ENCODE peak calls at places on chromosomes 2 and 18, in eight cellular contexts. One of them, this sample, is unnamed.

GRCh38 chr18:49970288-49970687 is 157.0 kb upstream of the ACAA2 start:
- DNase-seq in endothelial cell: no peak
- DNase-seq in NCI-H82: no peak
- DNase-seq in H7: no peak
- DNase-seq in RWPE2: no peak
- DNase-seq in right cardiac atrium: no peak
- DNase-seq in NCI-H1092: no peak
- DNase-seq in pons: no peak
- DNase-seq in this sample: no peak

GRCh38 chr2:109213646-109214417 is 84.8 kb downstream of the SH3RF3 start:
- DNase-seq in RWPE2: peak
- DNase-seq in NCI-H1092: no peak
- DNase-seq in right cardiac atrium: peak
- DNase-seq in pons: no peak
- DNase-seq in endothelial cell: no peak
- DNase-seq in H7: no peak
- DNase-seq in NCI-H82: no peak
- DNase-seq in this sample: peak

GRCh38 chr2:215750763-215751162 is 262.6 kb downstream of the MREG start:
- DNase-seq in right cardiac atrium: no peak
- DNase-seq in H7: no peak
- DNase-seq in pons: peak
- DNase-seq in endothelial cell: no peak
- DNase-seq in RWPE2: no peak
- DNase-seq in NCI-H82: no peak
- DNase-seq in NCI-H1092: no peak
- DNase-seq in this sample: no peak

GRCh38 chr2:120522151-120522751 is 176.3 kb downstream of the INHBB start:
- DNase-seq in endothelial cell: no peak
- DNase-seq in NCI-H1092: no peak
- DNase-seq in right cardiac atrium: peak
- DNase-seq in pons: no peak
- DNase-seq in NCI-H82: peak
- DNase-seq in RWPE2: no peak
- DNase-seq in H7: no peak
- DNase-seq in this sample: no peak

GRCh38 chr2:217935245-217935879 is 67.4 kb downstream of the TNS1 start:
- DNase-seq in right cardiac atrium: peak
- DNase-seq in pons: no peak
- DNase-seq in H7: peak
- DNase-seq in endothelial cell: no peak
- DNase-seq in RWPE2: no peak
- DNase-seq in NCI-H82: no peak
- DNase-seq in NCI-H1092: no peak
- DNase-seq in this sample: peak

GRCh38 chr2:140508756-140509155 is 1622.1 kb downstream of the LRP1B start:
- DNase-seq in NCI-H82: peak
- DNase-seq in pons: no peak
- DNase-seq in NCI-H1092: no peak
- DNase-seq in endothelial cell: no peak
- DNase-seq in RWPE2: no peak
- DNase-seq in H7: no peak
- DNase-seq in right cardiac atrium: no peak
- DNase-seq in this sample: no peak

GRCh38 chr2:47984041-47984440 is 77.7 kb upstream of the FBXO11 start:
- DNase-seq in endothelial cell: no peak
- DNase-seq in right cardiac atrium: no peak
- DNase-seq in NCI-H1092: no peak
- DNase-seq in H7: no peak
- DNase-seq in pons: no peak
- DNase-seq in NCI-H82: no peak
- DNase-seq in RWPE2: no peak
- DNase-seq in this sample: peak

GRCh38 chr2:232537499-232537898 is 2.0 kb upstream of the CHRNG start:
- DNase-seq in right cardiac atrium: no peak
- DNase-seq in endothelial cell: no peak
- DNase-seq in pons: no peak
- DNase-seq in H7: peak
- DNase-seq in NCI-H82: no peak
- DNase-seq in NCI-H1092: no peak
- DNase-seq in RWPE2: no peak
- DNase-seq in this sample: no peak

GRCh38 chr2:53819627-53820026 is 32.8 kb downstream of the ERLEC1 start:
- DNase-seq in RWPE2: no peak
- DNase-seq in NCI-H1092: no peak
- DNase-seq in NCI-H82: no peak
- DNase-seq in endothelial cell: no peak
- DNase-seq in right cardiac atrium: no peak
- DNase-seq in pons: no peak
- DNase-seq in H7: no peak
- DNase-seq in this sample: no peak

GRCh38 chr2:155250800-155251199 is 552.3 kb downstream of the KCNJ3 start:
- DNase-seq in right cardiac atrium: no peak
- DNase-seq in NCI-H82: peak
- DNase-seq in H7: peak
- DNase-seq in pons: peak
- DNase-seq in NCI-H1092: no peak
- DNase-seq in RWPE2: no peak
- DNase-seq in endothelial cell: no peak
- DNase-seq in this sample: peak

GRCh38 chr2:232459419-232460035 is 3.6 kb downstream of the ALPI start:
- DNase-seq in H7: peak
- DNase-seq in NCI-H82: no peak
- DNase-seq in right cardiac atrium: no peak
- DNase-seq in endothelial cell: no peak
- DNase-seq in pons: no peak
- DNase-seq in RWPE2: no peak
- DNase-seq in NCI-H1092: no peak
- DNase-seq in this sample: no peak

GRCh38 chr18:61833978-61834377 is 58.8 kb downstream of the RNF152 start:
- DNase-seq in RWPE2: no peak
- DNase-seq in pons: no peak
- DNase-seq in NCI-H1092: no peak
- DNase-seq in NCI-H82: no peak
- DNase-seq in H7: no peak
- DNase-seq in endothelial cell: no peak
- DNase-seq in right cardiac atrium: no peak
- DNase-seq in this sample: peak

This sample was measured in EH.